ENCODE peak calls at places on chromosomes 4 and X, in five cellular contexts. C is adipocyte, M is tibial artery, W is psoas muscle, H is astrocyte of the spinal cord. I is an unnamed sample.

GRCh38 chr4:87848622-87849351 is 16.0 kb downstream of the MEPE start:
- DNase-seq in H (peak; percentile 66), W (no peak), C (peak; percentile 79), M (peak; percentile 48), I (no peak)

GRCh38 chr4:152321923-152322322 is 214.0 kb downstream of the FBXW7 start:
- DNase-seq in C (no peak), W (no peak), M (no peak), H (no peak), I (no peak)

GRCh38 chr4:94472056-94472826 is 20.5 kb downstream of the PDLIM5 start:
- DNase-seq in C (peak; percentile 87), M (no peak), W (no peak), H (peak; percentile 73), I (no peak)

GRCh38 chr4:119746951-119747350 is 118.3 kb upstream of the PDE5A start:
- DNase-seq in H (no peak), M (no peak), C (peak; percentile 73), W (no peak), I (no peak)

GRCh38 chr4:177371452-177371851 is 61.8 kb downstream of the NEIL3 start:
- DNase-seq in W (no peak), M (no peak), C (no peak), H (no peak), I (no peak)

GRCh38 chrX:107447642-107448041 is 1.8 kb upstream of the FRMPD3 start:
- DNase-seq in C (no peak), H (no peak), W (no peak), M (no peak), I (no peak)

GRCh38 chrX:103488332-103488731 is 31.0 kb downstream of the RAB40A start:
- DNase-seq in C (peak; percentile 53), H (peak; percentile 26), W (no peak), M (no peak), I (no peak)

GRCh38 chrX:111009256-111009655 is 86.7 kb upstream of the PAK3 start:
- DNase-seq in C (no peak), H (no peak), M (no peak), W (no peak), I (no peak)

DNA sequence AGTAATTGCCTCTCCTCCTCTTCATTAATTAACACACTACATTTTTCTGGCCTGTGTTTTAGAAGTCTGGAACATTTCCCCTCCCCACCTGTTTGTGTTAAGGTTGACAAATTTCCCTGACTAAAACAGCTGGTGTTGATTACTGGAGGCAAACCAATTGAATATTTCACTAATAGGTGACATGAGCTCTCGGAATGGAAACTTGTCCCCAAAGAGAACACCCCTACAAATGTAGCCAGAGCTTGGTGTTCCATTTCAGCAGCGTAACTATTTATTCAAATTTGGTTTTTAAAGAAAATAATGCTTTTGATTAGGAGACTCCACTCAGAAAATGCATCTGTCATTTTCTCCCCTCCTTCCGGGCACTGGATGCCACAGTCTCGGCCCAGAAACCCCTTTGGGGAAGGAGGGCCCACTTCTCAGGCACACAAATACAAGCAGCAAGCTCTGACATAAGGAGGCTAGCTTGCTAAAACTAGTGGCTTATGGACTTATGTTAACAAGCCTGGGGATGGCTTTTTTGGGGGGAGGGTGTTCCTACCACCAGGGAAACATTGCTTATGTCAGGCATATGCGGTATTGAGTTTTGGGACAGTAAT is 2.2 kb downstream of the RNF150 start:
- DNase-seq in H (no peak), W (no peak), M (no peak), C (peak; percentile 46), I (no peak)
- H3K4me3 ChIP-seq in H (peak overlapping the region; percentile 77), W (peak overlapping the region; percentile 93), M (peak overlapping the region; percentile 71), C (peak overlapping the region; percentile 94), I (no peak overlapping the region)

DNA sequence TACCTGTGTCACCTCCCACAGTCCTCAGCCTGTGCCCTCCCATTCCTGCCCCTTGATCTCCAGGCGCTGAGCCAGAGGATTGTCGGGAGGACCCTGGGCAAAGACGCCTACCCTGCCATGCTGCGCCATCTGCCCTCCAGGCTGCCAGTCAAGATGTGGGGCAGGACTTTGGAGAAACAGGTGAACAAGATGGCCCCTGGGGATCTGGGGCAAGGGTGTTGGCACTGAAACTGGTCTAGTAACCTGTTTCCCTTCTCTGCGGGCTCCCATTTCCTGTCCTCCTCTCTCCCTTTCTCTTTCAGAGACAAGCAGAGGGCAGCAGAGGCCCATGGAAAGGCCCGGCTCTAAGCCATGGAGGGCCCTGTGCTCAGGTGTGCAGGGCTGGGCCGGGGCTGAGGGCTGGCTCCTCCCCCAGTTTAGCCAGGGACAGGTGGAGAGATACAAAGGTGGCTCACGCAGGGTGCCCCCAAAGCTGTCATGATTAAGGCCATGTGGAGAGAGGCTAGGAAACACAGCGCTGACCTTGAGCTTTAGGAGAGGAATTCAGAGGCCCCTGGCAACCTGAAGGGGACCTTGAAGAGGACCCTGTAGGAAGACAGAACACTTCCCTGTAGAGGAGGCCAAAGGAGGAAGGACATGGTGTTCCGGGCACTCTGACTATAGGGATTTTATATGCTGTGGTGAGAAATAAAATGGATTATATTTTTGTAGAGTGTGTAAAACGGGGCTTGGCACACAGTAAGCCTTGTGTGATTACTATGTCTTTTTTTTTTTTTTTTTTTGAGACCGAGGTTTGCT is at the start of gene GLOD5:
- DNase-seq in M (no peak), C (peak; percentile 2), W (no peak), H (no peak), I (no peak)
- H3K4me3 ChIP-seq in M (no peak within 1 kb of the TSS), C (no peak within 1 kb of the TSS), W (no peak within 1 kb of the TSS), H (no peak within 1 kb of the TSS), I (no peak within 1 kb of the TSS)

GRCh38 chr4:69830529-69831269 is 29.2 kb downstream of the SULT1E1 start:
- DNase-seq in M (no peak), C (peak; percentile 26), W (no peak), H (peak; percentile 61), I (no peak)
- H3K4me3 ChIP-seq in M (no peak overlapping the region), C (no peak overlapping the region), W (no peak overlapping the region), H (no peak overlapping the region), I (no peak overlapping the region)

GRCh38 chr4:112510468-112511293 is 5.3 kb downstream of the NEUROG2 start:
- DNase-seq in W (no peak), C (no peak), H (no peak), M (no peak), I (no peak)
- H3K4me3 ChIP-seq in W (peak overlapping the region; percentile 48), C (peak overlapping the region; percentile 65), H (peak overlapping the region; percentile 7), M (peak overlapping the region; percentile 21), I (peak overlapping the region; percentile 38)

GRCh38 chr4:26931961-26932360 is 71.3 kb downstream of the STIM2 start:
- DNase-seq in M (no peak), H (no peak), W (no peak), C (no peak), I (no peak)

GRCh38 chr4:26930964-26931363 is 70.3 kb downstream of the STIM2 start:
- DNase-seq in H (no peak), W (no peak), M (no peak), C (no peak), I (no peak)

GRCh38 chr4:26936284-26937065 is 75.8 kb downstream of the STIM2 start:
- DNase-seq in W (no peak), C (no peak), M (no peak), H (no peak), I (no peak)

GRCh38 chr4:26937136-26937535 is 76.5 kb downstream of the STIM2 start:
- DNase-seq in C (no peak), W (no peak), M (no peak), H (no peak), I (no peak)

GRCh38 chr4:26931451-26931850 is 70.8 kb downstream of the STIM2 start:
- DNase-seq in H (no peak), C (no peak), M (no peak), W (no peak), I (no peak)
- H3K4me3 ChIP-seq in H (no peak overlapping the region), C (no peak overlapping the region), M (no peak overlapping the region), W (no peak overlapping the region), I (no peak overlapping the region)

GRCh38 chr4:100762738-100763137 is 244.9 kb upstream of the EMCN start:
- DNase-seq in M (no peak), C (no peak), H (no peak), W (no peak), I (no peak)
- H3K4me3 ChIP-seq in M (no peak overlapping the region), C (no peak overlapping the region), H (no peak overlapping the region), W (no peak overlapping the region), I (no peak overlapping the region)

GRCh38 chrX:150982786-150983525 is at the start of gene HMGB3:
- DNase-seq in M (peak; percentile 79), H (peak; percentile 93), C (peak; percentile 95), W (peak; percentile 90), I (peak; percentile 85)

GRCh38 chrX:150982235-150982785 is 825 bp upstream of the HMGB3 start:
- DNase-seq in M (no peak), C (no peak), H (no peak), W (no peak), I (no peak)

GRCh38 chrX:150980711-150981110 is 2.4 kb upstream of the HMGB3 start:
- DNase-seq in W (no peak), H (no peak), C (no peak), M (no peak), I (no peak)

GRCh38 chrX:150984164-150984824 is 1.2 kb downstream of the HMGB3 start:
- DNase-seq in C (peak; percentile 39), M (no peak), H (no peak), W (no peak), I (no peak)

DNA sequence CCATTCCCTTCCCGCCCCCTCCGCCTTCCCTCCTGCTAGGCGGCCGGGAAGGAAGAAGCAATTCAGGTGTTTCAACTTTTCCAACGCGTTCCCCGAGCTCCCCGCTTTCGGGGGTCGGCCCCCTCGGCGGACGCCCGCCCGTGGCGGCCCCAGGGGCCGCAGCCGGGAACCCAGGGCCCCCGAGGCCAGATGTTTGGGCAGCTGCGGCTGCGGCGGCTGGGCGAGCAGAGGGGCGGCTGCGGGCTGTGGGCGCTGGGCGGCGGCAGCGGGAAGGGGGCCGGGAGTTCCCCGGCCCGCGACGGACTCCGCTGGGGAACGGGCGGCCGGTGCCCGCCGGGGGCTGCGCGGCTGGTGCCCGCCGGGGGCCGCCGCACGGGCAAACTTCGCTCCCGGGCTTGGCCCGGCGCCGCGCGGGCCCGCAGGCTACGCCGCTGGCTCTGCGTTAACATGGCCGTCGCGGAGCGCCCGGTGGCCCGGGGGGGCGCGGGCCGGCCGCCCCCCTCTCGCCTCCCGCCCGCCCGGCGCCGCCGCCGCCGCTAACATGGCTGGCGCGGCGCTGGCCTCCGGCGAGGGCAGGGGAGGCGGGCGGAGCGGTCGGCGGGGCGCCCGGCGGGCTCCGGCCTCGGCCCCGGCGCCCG is 510 bp downstream of the HMGB3 start:
- DNase-seq in W (no peak), M (no peak), C (peak; percentile 38), H (no peak), I (no peak)
- H3K4me3 ChIP-seq in W (peak overlapping the region; percentile 69), M (peak overlapping the region; percentile 62), C (peak overlapping the region; percentile 59), H (peak overlapping the region; percentile 51), I (peak overlapping the region; percentile 63)

GRCh38 chr4:156771171-156771837 is 200.3 kb downstream of the PDGFC start:
- DNase-seq in C (peak; percentile 92), M (no peak), H (peak; percentile 78), W (no peak), I (no peak)
- H3K4me3 ChIP-seq in C (peak overlapping the region; percentile 76), M (peak overlapping the region; percentile 30), H (no peak overlapping the region), W (peak overlapping the region; percentile 50), I (peak overlapping the region; percentile 22)

DNA sequence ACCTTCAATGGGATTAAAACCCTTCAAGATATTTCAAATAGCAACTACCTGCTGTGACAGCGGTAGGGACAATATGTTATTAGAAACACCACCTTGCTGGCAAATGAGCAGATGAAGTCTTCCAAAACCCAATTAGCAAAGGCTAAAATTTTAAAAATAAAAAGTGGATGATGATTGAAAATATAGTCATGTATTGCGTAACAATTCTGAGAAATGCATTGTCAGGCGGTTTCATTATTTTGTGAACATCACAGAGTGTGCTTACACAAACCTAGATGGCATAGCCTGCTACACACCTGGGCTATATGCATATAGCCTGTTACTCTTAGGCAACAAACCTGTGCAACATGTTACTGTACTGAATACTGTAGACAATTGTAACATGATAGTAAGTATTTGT is 91.2 kb upstream of the ANXA3 start:
- DNase-seq in C (no peak), H (no peak), W (no peak), M (no peak), I (no peak)
- H3K4me3 ChIP-seq in C (no peak overlapping the region), H (no peak overlapping the region), W (no peak overlapping the region), M (no peak overlapping the region), I (no peak overlapping the region)

I was measured in suprapubic skin.